ENCODE peak calls at places on chromosomes 5 and 9, in six cellular contexts. R is GM12892, A is HepG2, G is K562, F is H1, W is GM12878. I is an unnamed sample.

GRCh38 chr5:148168246-148168645 is at the start of gene SPINK14:
- DNase-seq in A (no peak), R (no peak), G (no peak), F (no peak), W (no peak), I (no peak)

GRCh38 chr9:133125706-133126696 is 5.0 kb upstream of the RALGDS start:
- DNase-seq in G (no peak), F (no peak), A (no peak), R (peak; percentile 80), W (no peak), I (peak; percentile 80)

GRCh38 chr5:137566118-137566541 is 67.0 kb upstream of the SPOCK1 start:
- DNase-seq in R (no peak), W (no peak), G (peak; percentile 8), A (no peak), F (no peak), I (no peak)

GRCh38 chr5:68159251-68159951 is 56.2 kb upstream of the PIK3R1 start:
- DNase-seq in R (no peak), F (no peak), A (no peak), W (no peak), G (no peak), I (no peak)

GRCh38 chr9:97364769-97365490 is 47.0 kb upstream of the TDRD7 start:
- DNase-seq in F (no peak), G (no peak), A (no peak), W (no peak), R (no peak), I (no peak)

GRCh38 chr5:664343-664993 is 28.7 kb downstream of the TPPP start:
- DNase-seq in F (no peak), W (no peak), R (no peak), A (no peak), G (no peak), I (no peak)

GRCh38 chr5:132235340-132235739 is 7.7 kb upstream of the P4HA2 start:
- DNase-seq in R (no peak), F (no peak), A (no peak), W (no peak), G (no peak), I (no peak)

GRCh38 chr9:72538926-72539702 is 17.7 kb downstream of the TMC1 start:
- DNase-seq in A (no peak), F (no peak), G (no peak), R (no peak), W (no peak), I (no peak)

GRCh38 chr5:36457511-36458260 is 148.7 kb upstream of the SLC1A3 start:
- DNase-seq in W (no peak), R (no peak), A (no peak), G (no peak), F (no peak), I (no peak)

GRCh38 chr9:87878930-87879603 is 3.6 kb upstream of the SPATA31E1 start:
- DNase-seq in F (no peak), W (no peak), A (no peak), G (no peak), R (no peak), I (no peak)

GRCh38 chr9:93190133-93190525 is 6.2 kb downstream of the WNK2 start:
- DNase-seq in G (no peak), R (no peak), F (no peak), W (no peak), A (no peak), I (no peak)

GRCh38 chr5:56088431-56088949 is 93.7 kb upstream of the IL6ST start:
- DNase-seq in A (no peak), G (no peak), R (no peak), W (no peak), F (no peak), I (no peak)

GRCh38 chr9:122201641-122202040 is 27.1 kb downstream of the LHX6 start:
- DNase-seq in G (no peak), A (no peak), W (no peak), F (no peak), R (no peak), I (no peak)

GRCh38 chr5:67301285-67301904 is 104.8 kb upstream of the CD180 start:
- DNase-seq in G (no peak), A (no peak), R (no peak), W (no peak), F (no peak), I (no peak)

GRCh38 chr9:18626046-18626698 is 152.2 kb downstream of the ADAMTSL1 start:
- DNase-seq in R (no peak), G (no peak), A (no peak), F (no peak), W (no peak), I (no peak)

GRCh38 chr5:77546-77945 is 14.4 kb upstream of the PLEKHG4B start:
- DNase-seq in F (no peak), A (no peak), R (no peak), W (no peak), G (no peak), I (no peak)

GRCh38 chr5:127608077-127608660 is 40.7 kb upstream of the CTXN3 start:
- DNase-seq in A (no peak), G (no peak), W (no peak), F (no peak), R (no peak), I (no peak)

GRCh38 chr5:79206541-79206940 is 29.4 kb upstream of the JMY start:
- DNase-seq in A (no peak), G (no peak), W (no peak), F (no peak), R (no peak), I (no peak)

GRCh38 chr9:124079176-124079925 is 67.8 kb downstream of the LHX2 start:
- DNase-seq in G (no peak), W (no peak), R (no peak), A (peak; percentile 21), F (peak; percentile 17), I (no peak)

GRCh38 chr9:134325813-134326753 is at the start of gene RXRA:
- DNase-seq in R (peak; percentile 75), W (no peak), F (no peak), G (peak; percentile 94), A (peak; percentile 60), I (peak; percentile 78)

GRCh38 chr5:139788294-139788875 is 7.2 kb upstream of the PSD2 start:
- DNase-seq in W (no peak), F (no peak), R (no peak), A (no peak), G (no peak), I (no peak)

GRCh38 chr5:112339761-112340160 is 79.3 kb downstream of the EPB41L4A start:
- DNase-seq in G (no peak), A (no peak), F (no peak), R (no peak), W (no peak), I (no peak)

GRCh38 chr5:143133721-143134120 is 269.8 kb downstream of the NR3C1 start:
- DNase-seq in G (no peak), W (no peak), A (no peak), F (no peak), R (no peak), I (no peak)

GRCh38 chr5:158814521-158814920 is 285.2 kb downstream of the EBF1 start:
- DNase-seq in A (no peak), R (no peak), W (no peak), F (no peak), G (no peak), I (no peak)

GRCh38 chr5:92713361-92713875 is 867.6 kb downstream of the NR2F1-AS1 start:
- DNase-seq in G (no peak), W (no peak), A (no peak), R (no peak), F (no peak), I (no peak)

GRCh38 chr5:88613051-88613450 is 269.9 kb downstream of the MEF2C start:
- DNase-seq in A (no peak), G (no peak), F (no peak), W (no peak), R (no peak), I (no peak)

GRCh38 chr9:38352716-38353334 is 39.7 kb upstream of the ALDH1B1 start:
- DNase-seq in A (no peak), R (no peak), F (no peak), W (no peak), G (no peak), I (no peak)

GRCh38 chr9:98572054-98572627 is 136.6 kb downstream of the GABBR2 start:
- DNase-seq in G (no peak), W (no peak), A (no peak), R (no peak), F (no peak), I (no peak)

GRCh38 chr9:1591310-1591709 is 423.8 kb upstream of the SMARCA2 start:
- DNase-seq in F (no peak), W (no peak), A (no peak), G (no peak), R (no peak), I (no peak)
- TF ChIP-seq TAF1 in F (no peak), W (no peak), A (no peak), G (no peak), R (no peak), I (no peak)

GRCh38 chr9:107489687-107490605 is at the start of gene KLF4:
- DNase-seq in A (peak; percentile 62), W (no peak), F (peak; percentile 73), G (peak; percentile 97), R (peak; percentile 58), I (peak; percentile 83)
- TF ChIP-seq POLR2A in A (no peak), W (no peak), F (no peak), G (no peak), R (no peak), I (no peak)

GRCh38 chr5:177503351-177504085 is 6.1 kb downstream of the DOK3 start:
- DNase-seq in G (no peak), W (no peak), A (no peak), R (no peak), F (no peak), I (no peak)

GRCh38 chr5:177499842-177500241 is 2.4 kb upstream of the PDLIM7 start:
- DNase-seq in F (no peak), G (no peak), A (no peak), W (no peak), R (no peak), I (no peak)

GRCh38 chr5:177502886-177503285 is 5.5 kb upstream of the PDLIM7 start:
- DNase-seq in R (no peak), A (no peak), W (no peak), G (no peak), F (no peak), I (no peak)

GRCh38 chr5:177501874-177502678 is 4.7 kb upstream of the PDLIM7 start:
- DNase-seq in F (no peak), R (no peak), A (no peak), G (no peak), W (peak; percentile 67), I (no peak)

GRCh38 chr5:177500685-177501522 is 3.5 kb upstream of the PDLIM7 start:
- DNase-seq in W (no peak), A (peak; percentile 62), G (peak; percentile 81), R (peak; percentile 72), F (no peak), I (peak; percentile 65)
- TF ChIP-seq TAF1 in W (no peak), A (no peak), G (no peak), R (no peak), F (no peak), I (no peak)

GRCh38 chr9:136662656-136663310 is at the start of gene EGFL7:
- DNase-seq in R (no peak), W (no peak), G (peak; percentile 96), F (no peak), A (no peak), I (no peak)
- TF ChIP-seq POLR2A in R (no peak), W (no peak), G (peak; percentile 99), F (no peak), A (no peak), I (no peak)

GRCh38 chr9:5592904-5593303 is 36.0 kb upstream of the RIC1 start:
- DNase-seq in W (no peak), F (no peak), R (no peak), A (no peak), G (no peak), I (no peak)
- TF ChIP-seq TAF1 in W (no peak), F (no peak), R (no peak), A (no peak), G (no peak), I (no peak)

GRCh38 chr9:137550241-137550621 is at the start of gene PNPLA7:
- DNase-seq in F (peak; percentile 27), G (peak; percentile 76), R (peak; percentile 55), W (no peak), A (peak; percentile 70), I (peak; percentile 53)
- TF ChIP-seq POLR2A in F (no peak), G (no peak), R (no peak), W (no peak), A (no peak), I (no peak)

I was measured in GM12891.